ENCODE peak calls at places on chromosomes 16 and 17, in four cellular contexts. C, Q, A and X are unnamed samples. For H3K4me1, the result is how much of the 10 kb centered on the place peaks cover.

GRCh38 chr17:39903158-39903884 is 15.1 kb downstream of the GSDMB start:
- DNase-seq in C (no peak), Q (no peak), A (no peak), X (no peak)

GRCh38 chr17:72158895-72159885 is 38.4 kb downstream of the SOX9 start:
- DNase-seq in C (no peak), Q (no peak), A (peak), X (no peak)

GRCh38 chr16:88534731-88535141 is 35.5 kb upstream of the ZC3H18 start:
- DNase-seq in C (no peak), Q (peak), A (peak), X (no peak)

GRCh38 chr17:7703584-7704574 is 1.1 kb upstream of the EFNB3 start:
- DNase-seq in C (no peak), Q (no peak), A (no peak), X (no peak)

GRCh38 chr17:58224315-58224714 is 5.3 kb upstream of the MKS1 start:
- DNase-seq in C (no peak), Q (no peak), A (no peak), X (no peak)

GRCh38 chr16:4800290-4801041 is 2.0 kb downstream of the ROGDI start:
- DNase-seq in C (no peak), Q (peak), A (no peak), X (peak)

GRCh38 chr16:85418978-85419491 is 194.1 kb upstream of the GSE1 start:
- DNase-seq in C (no peak), Q (no peak), A (no peak), X (no peak)

GRCh38 chr16:11312718-11313492 is 31.8 kb upstream of the PRM1 start:
- DNase-seq in C (no peak), Q (no peak), A (no peak), X (no peak)

GRCh38 chr17:17549732-17550366 is 41.7 kb downstream of the PEMT start:
- DNase-seq in C (no peak), Q (no peak), A (peak), X (no peak)

GRCh38 chr17:5555254-5555653 is 29.1 kb downstream of the NLRP1 start:
- DNase-seq in C (no peak), Q (no peak), A (no peak), X (no peak)

GRCh38 chr17:34011599-34011998 is 243.5 kb upstream of the CCL2 start:
- DNase-seq in C (no peak), Q (no peak), A (no peak), X (no peak)

DNA sequence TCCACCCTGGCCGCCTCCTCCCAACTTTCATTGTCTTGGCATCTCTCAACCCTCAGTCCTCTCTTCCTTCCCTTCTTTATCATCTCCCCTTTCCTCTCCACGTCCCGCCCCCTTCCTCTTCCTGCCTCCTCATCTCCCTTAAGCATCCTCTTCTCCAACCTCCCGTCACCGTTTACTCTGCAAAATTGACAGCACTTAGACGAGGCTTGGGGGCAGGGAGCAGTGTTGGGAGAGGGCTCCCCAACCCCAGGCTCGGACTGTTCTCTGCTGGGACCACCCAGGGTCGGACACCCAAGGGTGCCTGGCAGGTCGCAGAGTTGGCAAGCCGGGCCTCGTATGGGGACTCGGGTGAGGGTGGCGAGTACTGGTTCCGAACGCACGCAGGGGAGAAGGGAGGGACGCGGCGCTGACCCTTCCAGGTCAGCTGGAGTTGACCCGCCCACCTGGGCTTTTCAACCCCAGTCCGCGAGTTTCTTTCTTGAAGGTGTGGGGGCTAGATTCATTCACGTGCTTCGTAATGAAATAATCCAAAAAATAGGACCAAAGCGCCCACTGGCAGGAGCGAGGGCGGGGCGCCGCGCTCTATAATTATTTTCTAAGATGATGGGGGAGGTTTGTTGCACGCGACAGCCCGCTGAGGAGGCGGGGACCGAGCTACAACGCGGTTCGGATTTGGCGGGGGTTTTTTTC is 775 bp upstream of the PAGR1 start:
- DNase-seq in C (no peak), Q (peak), A (peak), X (no peak)
- H3K4me1 ChIP-seq in C (half or more), Q (under half), A (under half), X (under half)

GRCh38 chr16:57669476-57670162 is 1.5 kb downstream of the ADGRG3 start:
- DNase-seq in C (no peak), Q (no peak), A (no peak), X (no peak)

GRCh38 chr16:57668630-57669475 is 747 bp downstream of the ADGRG3 start:
- DNase-seq in C (no peak), Q (no peak), A (no peak), X (no peak)

GRCh38 chr16:57667526-57668258 is 414 bp upstream of the ADGRG3 start:
- DNase-seq in C (no peak), Q (peak), A (no peak), X (no peak)

GRCh38 chr16:57667069-57667525 is 1.0 kb upstream of the ADGRG3 start:
- DNase-seq in C (no peak), Q (no peak), A (no peak), X (no peak)

DNA sequence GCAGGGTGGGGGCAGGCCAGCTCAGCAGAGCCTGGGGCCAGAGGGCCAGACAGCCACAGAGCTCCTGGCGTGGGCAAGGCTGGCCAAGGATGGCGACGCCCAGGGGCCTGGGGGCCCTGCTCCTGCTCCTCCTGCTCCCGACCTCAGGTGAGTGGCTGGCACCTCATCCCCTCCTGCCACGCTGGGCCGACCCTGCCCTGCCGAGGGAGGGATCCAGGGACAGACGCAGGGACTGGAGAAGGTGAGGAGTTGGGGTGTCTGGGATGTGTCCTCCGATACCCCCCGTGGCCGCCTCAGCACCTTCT is at the start of gene ADGRG3:
- DNase-seq in C (no peak), Q (no peak), A (no peak), X (no peak)
- H3K4me1 ChIP-seq in C (under half), Q (under half), A (under half), X (under half)

GRCh38 chr17:28718990-28719433 is 773 bp upstream of the RPL23A start:
- DNase-seq in C (no peak), Q (no peak), A (no peak), X (no peak)

GRCh38 chr17:28715217-28715616 is 2.5 kb downstream of the RAB34 start:
- DNase-seq in C (no peak), Q (no peak), A (no peak), X (no peak)

GRCh38 chr17:28718317-28718672 is 627 bp upstream of the RAB34 start:
- DNase-seq in C (no peak), Q (no peak), A (no peak), X (no peak)

GRCh38 chr17:28717578-28718316 is at the start of gene RAB34:
- DNase-seq in C (peak), Q (peak), A (peak), X (peak)

GRCh38 chr17:28716740-28717577 is 709 bp downstream of the RAB34 start:
- DNase-seq in C (no peak), Q (peak), A (peak), X (no peak)
- H3K4me1 ChIP-seq in C (under half), Q (under half), A (under half), X (under half)

DNA sequence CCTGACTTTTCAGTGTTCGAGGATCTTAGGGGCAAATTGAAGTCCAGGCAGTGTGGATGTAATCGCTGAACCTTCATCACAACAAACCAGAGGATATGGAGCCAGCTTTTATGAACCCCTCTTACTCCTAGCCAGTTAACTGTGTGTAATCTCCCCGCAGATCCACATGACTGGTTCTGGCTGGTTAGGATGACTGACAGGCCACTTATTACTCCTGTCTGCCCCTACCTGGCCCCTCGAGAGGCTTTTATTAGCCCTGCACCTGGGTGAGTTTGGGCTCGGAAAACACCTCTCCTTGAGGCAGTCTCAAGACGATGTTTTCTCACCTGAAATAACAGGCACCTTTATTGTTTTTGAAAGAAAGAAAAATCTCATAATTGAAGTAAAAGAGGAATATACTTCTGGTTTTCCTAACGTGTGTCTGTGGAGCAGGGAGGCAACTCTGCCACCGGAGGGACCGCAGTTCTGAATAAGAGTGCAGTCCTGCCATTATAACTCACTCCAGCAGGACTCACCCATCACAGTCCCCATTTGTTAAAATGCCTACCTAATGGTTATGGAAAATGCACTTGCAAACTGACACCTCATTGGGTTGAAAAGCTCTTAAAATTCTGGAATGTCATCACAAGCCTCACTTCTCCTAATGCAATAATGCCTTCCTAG is 291.9 kb upstream of the N4BP1 start:
- DNase-seq in C (no peak), Q (no peak), A (no peak), X (no peak)
- H3K4me1 ChIP-seq in C (under half), Q (under half), A (under half), X (under half)

GRCh38 chr17:66956941-66957340 is 7.6 kb upstream of the CACNG4 start:
- DNase-seq in C (no peak), Q (no peak), A (no peak), X (peak)

GRCh38 chr17:66952681-66953638 is 11.5 kb upstream of the CACNG4 start:
- DNase-seq in C (no peak), Q (no peak), A (no peak), X (no peak)

GRCh38 chr17:66955821-66956220 is 8.7 kb upstream of the CACNG4 start:
- DNase-seq in C (no peak), Q (no peak), A (no peak), X (no peak)

GRCh38 chr17:66953661-66954060 is 10.8 kb upstream of the CACNG4 start:
- DNase-seq in C (no peak), Q (no peak), A (no peak), X (peak)

GRCh38 chr17:66954632-66955031 is 9.9 kb upstream of the CACNG4 start:
- DNase-seq in C (no peak), Q (no peak), A (no peak), X (no peak)
- H3K4me1 ChIP-seq in C (under half), Q (under half), A (under half), X (under half)

DNA sequence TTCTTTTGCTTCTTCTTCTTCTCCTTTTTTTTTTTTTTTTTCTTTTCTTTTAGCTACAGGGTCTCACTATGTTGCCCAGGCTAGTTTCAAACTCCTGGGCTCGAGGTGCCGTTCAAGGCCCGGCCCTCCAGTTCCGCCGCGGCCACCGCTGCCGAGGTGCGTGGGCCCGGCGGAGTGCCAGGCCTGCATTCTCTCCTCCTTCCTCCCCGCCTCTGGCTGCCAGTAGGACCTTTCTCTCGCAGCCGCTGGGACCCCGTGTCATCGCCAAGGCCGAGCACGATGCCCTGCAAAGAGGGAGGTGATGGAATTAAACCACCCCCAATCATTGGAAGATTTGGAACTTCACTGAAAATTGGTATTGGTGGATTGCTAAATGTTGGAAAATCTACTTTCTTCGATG is 195.8 kb downstream of the CDRT15L2 start:
- DNase-seq in C (no peak), Q (no peak), A (no peak), X (no peak)
- H3K4me1 ChIP-seq in C (under half), Q (under half), A (under half), X (under half)

DNA sequence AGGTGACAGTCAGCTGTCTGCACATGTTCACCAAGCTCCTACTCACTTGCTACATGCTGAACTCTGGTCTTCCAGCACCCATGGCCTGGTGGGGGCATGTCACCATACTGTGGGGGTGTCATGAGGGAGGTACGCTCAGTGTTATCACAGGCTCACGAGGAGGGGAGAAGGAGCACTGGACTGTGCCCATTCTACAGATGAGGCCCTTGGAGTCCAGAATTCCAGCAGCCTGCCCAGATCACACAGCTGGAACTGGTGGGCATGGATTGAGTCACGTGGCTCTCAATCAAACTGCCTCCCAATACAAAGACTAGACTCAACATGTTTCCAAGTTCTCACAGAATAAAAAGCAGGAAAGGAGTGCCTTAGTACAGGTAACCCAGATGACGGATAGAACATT is 10.7 kb downstream of the AXIN2 start:
- DNase-seq in C (no peak), Q (no peak), A (no peak), X (no peak)
- H3K4me1 ChIP-seq in C (under half), Q (half or more), A (under half), X (under half)

GRCh38 chr16:68259421-68259820 is 4.9 kb upstream of the SLC7A6 start:
- DNase-seq in C (no peak), Q (no peak), A (no peak), X (no peak)

GRCh38 chr16:68259007-68259406 is 5.3 kb upstream of the SLC7A6 start:
- DNase-seq in C (no peak), Q (no peak), A (no peak), X (no peak)

GRCh38 chr16:68255712-68256111 is 8.6 kb upstream of the SLC7A6 start:
- DNase-seq in C (no peak), Q (no peak), A (no peak), X (no peak)

GRCh38 chr16:68257251-68257905 is 6.9 kb upstream of the SLC7A6 start:
- DNase-seq in C (no peak), Q (peak), A (no peak), X (no peak)

DNA sequence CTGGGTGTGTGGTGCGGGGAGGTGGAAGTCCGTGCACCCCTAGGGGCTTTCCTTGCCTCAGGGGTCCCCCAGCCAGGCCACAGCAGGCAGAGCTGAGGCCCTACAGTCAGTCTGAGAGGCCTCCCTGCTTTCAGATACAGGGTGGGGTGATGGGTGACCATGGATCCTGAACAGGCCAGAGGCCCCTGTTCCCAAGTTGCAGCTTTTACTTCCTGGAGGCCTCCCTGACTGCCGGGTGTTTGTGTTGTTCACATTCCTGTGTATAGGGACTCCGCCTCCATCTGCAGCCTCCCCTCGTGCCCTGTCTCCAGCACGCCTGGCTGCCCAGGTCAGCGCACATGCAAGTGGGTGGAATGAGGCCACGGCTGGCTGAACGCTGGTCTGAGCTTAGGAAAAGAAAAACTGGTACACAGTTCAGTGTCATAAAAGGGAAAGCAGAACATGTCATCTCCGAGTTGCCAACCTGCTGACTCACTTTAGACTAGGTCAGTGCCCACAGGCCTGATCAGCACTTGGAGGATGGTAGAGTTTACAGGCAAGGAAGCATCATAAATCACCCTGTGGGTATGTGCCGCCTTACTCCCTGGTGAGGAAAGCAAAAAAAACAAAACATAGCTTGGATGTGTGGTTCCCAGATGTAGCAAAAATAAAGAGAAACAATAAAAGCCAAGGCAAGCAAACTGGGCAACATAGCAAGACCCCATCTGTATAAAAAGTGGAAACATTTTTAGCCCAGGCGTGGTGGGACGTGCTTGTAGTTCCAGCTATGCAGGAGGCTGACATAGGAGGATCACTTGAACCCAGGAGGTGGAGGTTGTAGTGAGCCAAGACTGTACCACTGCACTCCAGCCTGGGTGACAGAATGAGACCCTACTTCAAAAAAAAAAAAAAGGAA is 6.2 kb upstream of the SLC7A6 start:
- DNase-seq in C (no peak), Q (no peak), A (no peak), X (no peak)
- H3K4me1 ChIP-seq in C (under half), Q (half or more), A (under half), X (under half)

DNA sequence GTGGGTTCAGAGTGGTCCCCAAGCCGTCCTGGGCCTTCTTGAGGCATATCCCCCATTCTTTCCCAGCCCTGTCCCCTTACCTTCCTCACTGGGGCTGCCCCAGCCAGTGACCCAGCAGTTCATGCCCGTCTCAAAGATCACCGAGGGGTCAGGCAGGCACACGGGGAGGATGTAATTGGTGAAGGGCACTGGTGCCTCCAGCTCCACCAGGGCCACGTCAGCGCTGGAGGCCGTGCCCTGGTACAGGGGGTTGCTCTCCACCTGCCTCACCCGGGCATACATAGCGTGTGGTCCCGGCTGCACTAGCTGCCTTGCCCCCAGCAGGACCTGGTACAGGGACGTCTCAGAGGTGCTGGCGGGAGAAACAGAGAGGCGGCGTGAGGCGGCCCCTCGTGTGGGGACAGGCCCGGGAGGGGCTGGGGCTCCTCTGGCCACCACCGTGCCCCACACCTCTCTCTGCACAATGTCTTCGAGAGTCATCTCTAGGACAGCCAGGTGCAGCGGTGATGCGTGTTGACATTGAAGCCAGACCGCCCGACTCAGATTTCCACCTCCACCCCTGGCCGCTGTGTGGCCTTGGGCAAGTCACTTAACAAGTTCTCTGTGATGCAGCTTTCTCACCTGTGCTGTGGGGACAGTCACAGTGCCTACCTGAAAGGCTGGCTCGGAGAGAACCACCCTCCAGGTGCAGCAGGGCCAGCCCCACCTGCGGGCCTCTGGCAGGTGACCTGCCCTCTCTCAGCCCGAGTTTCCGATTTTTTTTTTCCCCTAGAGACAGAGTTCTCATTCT is 5.8 kb downstream of the PRSS27 start:
- DNase-seq in C (no peak), Q (no peak), A (no peak), X (no peak)
- H3K4me1 ChIP-seq in C (under half), Q (under half), A (under half), X (under half)

GRCh38 chr16:21626659-21627277 is 25.6 kb downstream of the IGSF6 start:
- DNase-seq in C (peak), Q (peak), A (no peak), X (no peak)
- H3K4me1 ChIP-seq in C (under half), Q (under half), A (under half), X (under half)